ENCODE peak calls at places on chromosomes 1 and 21, in four cellular contexts. One of them, this sample, is unnamed.

GRCh38 chr1:24762133-24762676 is 17.0 kb downstream of the CLIC4 start:
- DNase-seq in H1: no peak
- DNase-seq in WTC11: no peak
- DNase-seq in SK-N-SH: no peak
- DNase-seq in this sample: no peak

GRCh38 chr1:21668232-21669032 is 725 bp downstream of the RAP1GAP start:
- DNase-seq in H1: no peak
- DNase-seq in SK-N-SH: peak
- DNase-seq in WTC11: no peak
- DNase-seq in this sample: no peak

GRCh38 chr1:104702731-104703130 is 953.0 kb downstream of the AMY1C start:
- DNase-seq in SK-N-SH: no peak
- DNase-seq in H1: no peak
- DNase-seq in WTC11: no peak
- DNase-seq in this sample: no peak

GRCh38 chr21:41931041-41931451 is 22.8 kb downstream of the C2CD2 start:
- DNase-seq in WTC11: no peak
- DNase-seq in H1: no peak
- DNase-seq in SK-N-SH: no peak
- DNase-seq in this sample: no peak

GRCh38 chr1:66368261-66368660 is 165.7 kb upstream of the SGIP1 start:
- DNase-seq in H1: no peak
- DNase-seq in SK-N-SH: no peak
- DNase-seq in WTC11: no peak
- DNase-seq in this sample: no peak

GRCh38 chr1:25031966-25032667 is 102.0 kb upstream of the RUNX3 start:
- DNase-seq in WTC11: no peak
- DNase-seq in H1: no peak
- DNase-seq in SK-N-SH: no peak
- DNase-seq in this sample: no peak

GRCh38 chr1:212595787-212596714 is 12.5 kb upstream of the ATF3 start:
- DNase-seq in H1: no peak
- DNase-seq in WTC11: peak
- DNase-seq in SK-N-SH: no peak
- DNase-seq in this sample: peak

GRCh38 chr1:167083066-167083682 is 7.0 kb downstream of the GPA33 start:
- DNase-seq in H1: no peak
- DNase-seq in SK-N-SH: peak
- DNase-seq in WTC11: no peak
- DNase-seq in this sample: no peak

GRCh38 chr1:44489481-44489880 is 84.4 kb downstream of the RNF220 start:
- DNase-seq in WTC11: no peak
- DNase-seq in SK-N-SH: no peak
- DNase-seq in H1: no peak
- DNase-seq in this sample: no peak

GRCh38 chr1:117512728-117513321 is 93.0 kb upstream of the TENT5C start:
- DNase-seq in SK-N-SH: no peak
- DNase-seq in H1: no peak
- DNase-seq in WTC11: no peak
- DNase-seq in this sample: peak

GRCh38 chr1:165598676-165599059 is 32.4 kb upstream of the MGST3 start:
- DNase-seq in H1: no peak
- DNase-seq in SK-N-SH: no peak
- DNase-seq in WTC11: no peak
- DNase-seq in this sample: no peak

GRCh38 chr1:245025525-245025924 is 129.3 kb upstream of the KIF26B start:
- DNase-seq in SK-N-SH: no peak
- DNase-seq in WTC11: no peak
- DNase-seq in H1: no peak
- DNase-seq in this sample: no peak

DNA sequence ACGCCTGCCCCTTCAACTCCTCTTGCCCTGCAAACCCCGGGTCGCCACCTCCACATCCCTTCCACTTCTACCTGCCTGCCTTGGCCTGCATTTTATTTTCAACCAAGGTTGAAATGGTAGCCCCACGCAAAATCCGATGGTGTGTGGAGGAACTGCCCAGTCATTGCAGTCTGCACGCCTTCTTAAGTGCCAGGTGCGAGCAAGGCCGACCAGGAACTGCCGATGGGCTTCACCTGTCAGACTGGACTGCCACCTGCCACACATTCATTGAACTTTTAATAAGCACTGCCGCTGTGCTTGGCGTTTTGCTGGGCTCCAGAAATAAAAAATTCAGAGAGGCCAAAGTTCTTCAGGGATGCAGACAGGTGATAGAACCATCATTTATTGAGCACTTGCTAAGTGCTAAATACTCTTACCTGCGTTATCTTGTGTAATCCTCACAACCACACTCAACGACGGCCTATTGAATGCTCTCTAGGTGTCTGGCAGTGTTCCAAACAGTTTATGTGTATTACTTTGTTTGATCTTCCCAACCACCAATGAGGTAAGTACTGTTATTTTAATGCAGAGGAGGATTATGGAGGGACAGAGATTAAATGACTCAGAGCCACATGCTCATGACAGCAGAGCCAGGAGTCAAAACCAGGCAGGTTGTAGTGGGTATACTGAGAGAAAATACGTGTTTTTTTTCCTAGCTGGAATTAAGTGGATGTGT is 36.2 kb downstream of the CACHD1 start:
- DNase-seq in H1: no peak
- DNase-seq in SK-N-SH: no peak
- DNase-seq in WTC11: no peak
- DNase-seq in this sample: peak
- TF ChIP-seq TEAD4 in H1: no peak
- TF ChIP-seq TEAD4 in SK-N-SH: no peak
- TF ChIP-seq TEAD4 in WTC11: no peak
- TF ChIP-seq TEAD4 in this sample: no peak

GRCh38 chr1:23670709-23671108 is 20.9 kb upstream of the RPL11 start:
- DNase-seq in WTC11: no peak
- DNase-seq in SK-N-SH: no peak
- DNase-seq in H1: no peak
- DNase-seq in this sample: no peak

GRCh38 chr1:23661887-23662286 is 29.7 kb upstream of the RPL11 start:
- DNase-seq in SK-N-SH: no peak
- DNase-seq in H1: no peak
- DNase-seq in WTC11: no peak
- DNase-seq in this sample: no peak

GRCh38 chr1:23660671-23661070 is 30.9 kb upstream of the RPL11 start:
- DNase-seq in WTC11: no peak
- DNase-seq in H1: no peak
- DNase-seq in SK-N-SH: no peak
- DNase-seq in this sample: no peak

GRCh38 chr1:23667411-23667810 is 24.2 kb upstream of the RPL11 start:
- DNase-seq in SK-N-SH: no peak
- DNase-seq in H1: no peak
- DNase-seq in WTC11: no peak
- DNase-seq in this sample: no peak

DNA sequence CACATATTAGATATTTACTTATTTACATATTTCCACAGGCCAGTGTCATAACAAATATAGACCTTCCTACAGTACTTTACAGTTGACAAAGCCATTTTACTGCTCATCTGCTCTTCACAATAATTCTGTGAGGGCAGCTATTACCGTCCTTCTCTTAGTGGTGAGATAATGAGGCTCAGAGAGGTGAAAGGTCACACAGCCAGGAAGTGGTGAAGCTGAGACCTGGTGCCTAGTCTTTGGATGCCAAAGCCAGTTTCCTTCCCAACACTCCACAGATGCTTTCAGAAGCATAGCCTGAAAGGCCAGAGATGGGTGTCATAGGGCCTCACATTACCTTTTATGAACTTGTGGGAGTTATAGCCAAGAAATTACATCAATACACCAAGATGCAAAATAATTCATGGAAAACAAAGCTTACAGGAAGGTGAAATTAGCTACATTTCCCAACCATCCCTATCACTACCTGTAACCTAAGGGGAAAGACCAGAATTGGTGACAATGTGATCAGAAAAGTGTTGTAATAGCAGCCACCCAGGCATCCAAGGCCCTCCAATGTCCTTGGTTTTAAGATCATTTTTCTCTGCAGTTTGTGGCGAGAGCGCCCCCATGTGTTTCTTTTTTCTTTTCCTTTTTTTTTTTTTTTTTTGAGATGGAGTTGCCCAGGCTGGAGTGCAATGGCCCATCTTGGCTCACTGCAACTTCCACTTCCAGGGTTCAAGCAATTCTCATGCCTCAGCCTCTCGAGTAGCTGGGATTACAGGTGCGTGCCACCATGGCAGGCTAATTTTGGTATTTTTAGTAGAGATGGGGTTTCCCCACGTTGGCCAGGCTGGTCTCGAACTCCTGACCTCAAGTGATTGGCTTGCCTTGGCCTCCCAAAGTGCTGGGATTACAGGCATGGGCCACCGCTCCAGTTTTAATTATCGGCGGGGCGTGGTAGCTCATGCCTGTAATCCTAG is 26.5 kb upstream of the RPL11 start:
- DNase-seq in SK-N-SH: peak
- DNase-seq in H1: no peak
- DNase-seq in WTC11: peak
- DNase-seq in this sample: peak
- TF ChIP-seq TEAD4 in SK-N-SH: no peak
- TF ChIP-seq TEAD4 in H1: no peak
- TF ChIP-seq TEAD4 in WTC11: no peak
- TF ChIP-seq TEAD4 in this sample: no peak

GRCh38 chr1:118947003-118947765 is 41.0 kb downstream of the TBX15 start:
- DNase-seq in WTC11: no peak
- DNase-seq in H1: no peak
- DNase-seq in SK-N-SH: no peak
- DNase-seq in this sample: no peak
- TF ChIP-seq TEAD4 in WTC11: no peak
- TF ChIP-seq TEAD4 in H1: no peak
- TF ChIP-seq TEAD4 in SK-N-SH: no peak
- TF ChIP-seq TEAD4 in this sample: no peak

GRCh38 chr1:78607334-78607927 is 12.8 kb upstream of the IFI44L start:
- DNase-seq in H1: no peak
- DNase-seq in WTC11: no peak
- DNase-seq in SK-N-SH: peak
- DNase-seq in this sample: no peak

GRCh38 chr1:78607944-78608343 is 12.3 kb upstream of the IFI44L start:
- DNase-seq in SK-N-SH: no peak
- DNase-seq in H1: no peak
- DNase-seq in WTC11: no peak
- DNase-seq in this sample: no peak

GRCh38 chr1:78603206-78603605 is 17.0 kb upstream of the IFI44L start:
- DNase-seq in H1: no peak
- DNase-seq in WTC11: no peak
- DNase-seq in SK-N-SH: no peak
- DNase-seq in this sample: no peak

GRCh38 chr1:78606274-78606673 is 14.0 kb upstream of the IFI44L start:
- DNase-seq in H1: no peak
- DNase-seq in WTC11: no peak
- DNase-seq in SK-N-SH: no peak
- DNase-seq in this sample: no peak

GRCh38 chr1:78604643-78605042 is 15.6 kb upstream of the IFI44L start:
- DNase-seq in WTC11: no peak
- DNase-seq in H1: no peak
- DNase-seq in SK-N-SH: no peak
- DNase-seq in this sample: no peak
- TF ChIP-seq TEAD4 in WTC11: no peak
- TF ChIP-seq TEAD4 in H1: no peak
- TF ChIP-seq TEAD4 in SK-N-SH: no peak
- TF ChIP-seq TEAD4 in this sample: no peak

GRCh38 chr1:35835398-35835797 is 27.6 kb downstream of the AGO4 start:
- DNase-seq in SK-N-SH: no peak
- DNase-seq in H1: no peak
- DNase-seq in WTC11: no peak
- DNase-seq in this sample: no peak
- TF ChIP-seq TEAD4 in SK-N-SH: no peak
- TF ChIP-seq TEAD4 in H1: no peak
- TF ChIP-seq TEAD4 in WTC11: no peak
- TF ChIP-seq TEAD4 in this sample: no peak

GRCh38 chr21:45864436-45864835 is 117.1 kb upstream of the COL6A1 start:
- DNase-seq in WTC11: no peak
- DNase-seq in SK-N-SH: no peak
- DNase-seq in H1: no peak
- DNase-seq in this sample: no peak

GRCh38 chr21:45863751-45864150 is 117.8 kb upstream of the COL6A1 start:
- DNase-seq in WTC11: no peak
- DNase-seq in H1: no peak
- DNase-seq in SK-N-SH: no peak
- DNase-seq in this sample: no peak

GRCh38 chr21:45866473-45867010 is 115.0 kb upstream of the COL6A1 start:
- DNase-seq in H1: no peak
- DNase-seq in WTC11: no peak
- DNase-seq in SK-N-SH: no peak
- DNase-seq in this sample: no peak

GRCh38 chr21:45867041-45867630 is 114.4 kb upstream of the COL6A1 start:
- DNase-seq in H1: no peak
- DNase-seq in WTC11: no peak
- DNase-seq in SK-N-SH: no peak
- DNase-seq in this sample: no peak

DNA sequence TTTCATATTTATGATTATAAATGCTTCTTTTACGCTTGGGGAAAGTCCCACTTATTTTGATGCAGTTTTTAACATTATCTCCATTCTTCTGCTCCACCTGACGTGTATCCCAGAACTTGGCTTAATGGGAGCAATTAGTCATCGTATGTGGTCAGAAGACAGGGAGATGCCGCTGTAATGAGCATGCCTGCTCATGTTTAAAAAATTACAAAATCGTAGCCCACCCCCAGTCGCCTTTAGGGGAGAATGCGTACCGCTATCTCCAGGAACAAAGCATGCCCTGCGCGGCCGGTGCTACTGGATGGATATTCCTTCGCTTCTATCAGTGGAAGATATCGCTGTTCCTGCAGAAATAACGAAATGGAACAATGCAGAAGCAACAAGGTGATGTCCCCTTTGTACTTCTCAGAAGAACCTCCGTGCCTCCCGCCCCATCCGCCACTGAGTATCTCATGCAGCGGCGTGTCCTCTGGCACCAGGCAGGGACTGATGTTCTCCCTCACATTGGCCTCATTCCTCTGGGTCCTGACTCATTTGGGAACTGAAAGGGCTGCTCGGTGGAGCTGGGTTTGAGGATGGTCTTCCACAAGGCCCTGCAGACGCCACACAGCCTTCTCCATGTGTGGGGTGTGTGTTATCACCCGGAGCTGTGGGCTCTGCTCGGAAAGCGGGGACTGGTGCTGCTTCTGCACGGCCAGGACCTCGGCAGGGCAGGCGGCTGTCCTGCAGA is 116.3 kb upstream of the COL6A1 start:
- DNase-seq in WTC11: no peak
- DNase-seq in H1: no peak
- DNase-seq in SK-N-SH: no peak
- DNase-seq in this sample: no peak
- TF ChIP-seq TEAD4 in WTC11: no peak
- TF ChIP-seq TEAD4 in H1: no peak
- TF ChIP-seq TEAD4 in SK-N-SH: peak
- TF ChIP-seq TEAD4 in this sample: no peak

DNA sequence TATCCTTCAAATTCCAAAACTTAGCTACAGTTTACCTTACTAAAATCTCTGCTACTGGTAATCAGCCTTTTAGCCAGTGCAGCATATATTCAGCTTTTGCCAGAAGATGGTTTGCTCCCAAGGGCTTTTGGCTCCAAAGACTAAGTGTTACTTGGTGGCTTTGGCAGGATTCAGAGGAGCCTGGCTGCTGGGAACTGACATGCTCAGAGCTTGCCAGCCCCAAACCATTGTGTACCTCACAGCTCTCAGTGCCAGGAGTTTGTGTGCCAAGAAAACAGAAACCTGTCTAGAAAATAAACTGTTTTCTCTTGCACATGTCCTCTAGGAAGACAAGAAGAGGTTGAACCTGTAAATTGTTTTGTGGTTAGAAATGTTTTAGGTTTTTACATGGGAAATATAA is 315.9 kb downstream of the ST6GALNAC3 start:
- DNase-seq in H1: no peak
- DNase-seq in SK-N-SH: no peak
- DNase-seq in WTC11: no peak
- DNase-seq in this sample: no peak
- TF ChIP-seq TEAD4 in H1: no peak
- TF ChIP-seq TEAD4 in SK-N-SH: no peak
- TF ChIP-seq TEAD4 in WTC11: no peak
- TF ChIP-seq TEAD4 in this sample: no peak